ENCODE peak calls at places on chromosome 12, in six cellular contexts. K, N, I, B, Y and U are unnamed samples.

GRCh38 chr12:122870867-122871664 is 24.9 kb downstream of the VPS37B start:
- DNase-seq in I (no peak), K (peak; percentile 77), B (no peak), Y (no peak), N (peak; percentile 74), U (no peak)

GRCh38 chr12:79143803-79144202 is 279.2 kb downstream of the SYT1 start:
- DNase-seq in N (no peak), I (no peak), K (no peak), B (no peak), Y (no peak), U (no peak)

GRCh38 chr12:44046732-44047417 is 211.0 kb downstream of the TMEM117 start:
- DNase-seq in Y (no peak), I (no peak), B (no peak), K (no peak), N (no peak), U (no peak)

GRCh38 chr12:64525461-64526160 is 73.7 kb downstream of the TBK1 start:
- DNase-seq in B (no peak), N (no peak), Y (no peak), K (no peak), I (no peak), U (no peak)

GRCh38 chr12:27965411-27965810 is 7.1 kb downstream of the PTHLH start:
- DNase-seq in I (no peak), B (no peak), N (no peak), Y (no peak), K (peak; percentile 15), U (no peak)

GRCh38 chr12:19771858-19772257 is 332.6 kb downstream of the AEBP2 start:
- DNase-seq in K (peak; percentile 91), B (no peak), I (no peak), N (no peak), Y (no peak), U (no peak)

GRCh38 chr12:88202500-88202899 is 60.4 kb downstream of the TMTC3 start:
- DNase-seq in K (no peak), N (no peak), B (no peak), Y (no peak), I (no peak), U (no peak)

GRCh38 chr12:10957741-10958140 is 18.7 kb upstream of the TAS2R14 start:
- DNase-seq in K (peak; percentile 8), N (no peak), Y (no peak), B (no peak), I (no peak), U (no peak)

DNA sequence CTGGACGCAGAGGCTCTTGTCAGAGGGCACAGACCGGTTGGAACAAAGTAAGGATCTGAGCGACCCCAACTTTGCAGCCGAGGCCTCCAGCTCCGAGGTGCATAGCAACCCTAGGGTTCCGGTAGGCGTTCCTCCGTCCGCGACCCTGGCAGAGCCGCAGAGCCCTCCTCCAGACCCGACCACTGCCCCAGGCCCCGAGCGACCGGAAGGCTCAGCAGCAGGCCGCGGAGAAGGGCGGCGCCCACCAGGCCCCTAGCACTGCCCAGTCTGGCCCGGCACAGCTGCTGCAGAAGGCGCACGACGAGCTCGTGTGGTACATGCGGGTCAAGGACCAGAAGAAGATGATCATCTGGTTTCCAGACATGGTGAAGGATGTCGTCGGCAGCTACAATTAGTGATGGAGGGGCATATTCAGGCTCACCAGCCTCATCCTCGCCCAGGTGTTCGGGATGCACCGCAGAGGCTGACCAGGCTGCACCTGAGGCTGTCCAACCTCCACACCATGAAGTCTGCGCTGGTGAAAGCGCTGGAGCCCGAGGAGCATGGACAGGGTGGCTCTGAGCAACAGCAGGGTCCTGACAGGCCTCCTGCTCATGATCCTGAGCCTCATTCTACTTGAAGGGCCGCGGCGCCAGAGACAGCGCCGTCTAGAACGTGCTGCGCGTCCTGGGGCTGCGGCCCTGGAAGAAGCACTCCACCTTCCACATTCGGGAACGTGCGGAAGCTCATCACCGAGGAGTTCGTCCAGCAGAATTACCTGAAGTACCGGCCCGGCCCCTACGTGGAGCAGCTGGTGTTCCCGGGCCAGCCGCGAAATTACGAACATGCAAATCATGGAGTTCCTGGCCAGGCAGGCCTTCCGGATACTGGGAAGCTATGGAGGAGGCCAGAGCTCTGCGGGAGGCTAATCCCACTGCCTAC is 24.5 kb downstream of the CAPS2 start:
- DNase-seq in B (no peak), I (no peak), K (no peak), N (peak; percentile 65), Y (no peak), U (no peak)
- H3K27me3 ChIP-seq in B (no peaks in the 10 kb centered on the region), I (no peaks in the 10 kb centered on the region), K (no peaks in the 10 kb centered on the region), N (no peaks in the 10 kb centered on the region), Y (no peaks in the 10 kb centered on the region), U (no peaks in the 10 kb centered on the region)

DNA sequence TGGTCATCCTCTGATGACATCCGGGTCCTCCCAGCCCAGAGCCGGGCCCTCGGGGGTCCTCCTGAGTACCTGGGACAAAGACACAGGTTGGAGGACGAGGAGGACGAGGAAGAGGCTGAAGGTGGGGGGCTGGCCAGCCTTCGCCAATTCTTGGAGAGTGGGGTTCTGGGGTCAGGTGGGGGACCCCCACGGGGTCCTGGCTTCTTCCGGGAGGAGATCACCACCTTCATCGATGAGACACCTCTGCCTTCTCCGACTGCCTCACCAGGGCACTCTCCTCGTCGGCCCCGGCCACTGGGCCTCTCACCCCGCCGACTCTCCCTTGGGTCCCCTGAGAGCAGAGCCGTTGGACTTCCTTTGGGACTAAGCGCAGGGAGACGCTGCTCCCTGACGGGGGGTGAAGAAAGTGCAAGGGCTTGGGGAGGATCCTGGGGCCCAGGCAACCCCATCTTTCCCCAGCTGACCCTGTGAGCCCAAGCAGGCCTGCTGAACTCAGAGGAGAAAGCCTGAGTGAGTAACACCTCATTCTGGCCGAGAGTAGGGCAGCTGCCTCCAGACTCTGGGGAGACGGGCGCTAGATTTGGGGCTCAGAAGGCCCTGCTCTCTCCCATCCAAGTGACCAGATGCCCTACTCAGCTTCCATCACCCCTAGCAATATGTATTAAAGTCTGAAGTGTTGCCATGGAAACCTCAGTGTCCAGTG is 1.3 kb upstream of the P3H3 start:
- DNase-seq in N (no peak), I (no peak), K (no peak), B (no peak), Y (no peak), U (no peak)
- H3K27me3 ChIP-seq in N (peaks cover 50% of the 10 kb centered on the region), I (no peaks in the 10 kb centered on the region), K (no peaks in the 10 kb centered on the region), B (peaks cover 10% of the 10 kb centered on the region), Y (peaks cover 15% of the 10 kb centered on the region), U (peaks cover 29% of the 10 kb centered on the region)

GRCh38 chr12:60399064-60399463 is 803.2 kb downstream of the SLC16A7 start:
- DNase-seq in Y (no peak), I (no peak), N (no peak), K (no peak), B (no peak), U (no peak)

GRCh38 chr12:60398547-60398946 is 802.7 kb downstream of the SLC16A7 start:
- DNase-seq in K (no peak), I (no peak), N (no peak), B (no peak), Y (no peak), U (no peak)

GRCh38 chr12:60402996-60403395 is 807.2 kb downstream of the SLC16A7 start:
- DNase-seq in Y (no peak), I (no peak), K (no peak), B (no peak), N (no peak), U (no peak)
- H3K27me3 ChIP-seq in Y (no peaks in the 10 kb centered on the region), I (no peaks in the 10 kb centered on the region), K (no peaks in the 10 kb centered on the region), B (no peaks in the 10 kb centered on the region), N (no peaks in the 10 kb centered on the region), U (no peaks in the 10 kb centered on the region)

GRCh38 chr12:132585177-132585576 is 25.2 kb downstream of the LRCOL1 start:
- DNase-seq in N (no peak), K (no peak), B (no peak), Y (no peak), I (no peak), U (no peak)

GRCh38 chr12:132583311-132583710 is 27.1 kb downstream of the LRCOL1 start:
- DNase-seq in Y (no peak), N (no peak), B (no peak), I (no peak), K (no peak), U (no peak)

GRCh38 chr12:132584472-132584871 is 25.9 kb downstream of the LRCOL1 start:
- DNase-seq in K (no peak), B (no peak), I (no peak), Y (no peak), N (no peak), U (no peak)

GRCh38 chr12:132582582-132583279 is 27.7 kb downstream of the LRCOL1 start:
- DNase-seq in K (no peak), B (no peak), N (no peak), Y (no peak), I (no peak), U (no peak)

GRCh38 chr12:132583736-132584135 is 26.6 kb downstream of the LRCOL1 start:
- DNase-seq in B (no peak), I (no peak), N (no peak), Y (no peak), K (no peak), U (no peak)
- H3K27me3 ChIP-seq in B (no peaks in the 10 kb centered on the region), I (peaks cover 37% of the 10 kb centered on the region), N (no peaks in the 10 kb centered on the region), Y (no peaks in the 10 kb centered on the region), K (peaks cover 79% of the 10 kb centered on the region), U (peaks cover 2% of the 10 kb centered on the region)